ENCODE peak calls at places on chromosome 11, in seven cellular contexts. P is upper lobe of right lung; Q is suprapubic skin; K is left lung; X is mammary epithelial cell; B is stomach; C is CD8-positive, alpha-beta T cell. E is an unnamed sample.

GRCh38 chr11:35173011-35173511 is 34.1 kb downstream of the CD44 start:
- DNase-seq in C (no peak), X (no peak), P (peak; percentile 63), Q (no peak), B (peak; percentile 34), K (no peak), E (no peak)

GRCh38 chr11:36105743-36106581 is 162.1 kb downstream of the LDLRAD3 start:
- DNase-seq in Q (no peak), B (no peak), C (no peak), X (no peak), P (no peak), K (no peak), E (no peak)

GRCh38 chr11:11000546-11001283 is 142.9 kb upstream of the ZBED5 start:
- DNase-seq in P (no peak), K (no peak), B (no peak), Q (no peak), C (no peak), X (no peak), E (no peak)

GRCh38 chr11:86761978-86762377 is 38.4 kb upstream of the PRSS23 start:
- DNase-seq in B (no peak), C (no peak), P (no peak), K (no peak), X (no peak), Q (no peak), E (no peak)

GRCh38 chr11:4697583-4697982 is at the start of gene OR51E2:
- DNase-seq in P (no peak), X (peak; percentile 8), K (no peak), C (no peak), Q (no peak), B (no peak), E (no peak)

GRCh38 chr11:61111060-61111435 is 8.8 kb downstream of the CD5 start:
- DNase-seq in C (no peak), K (no peak), Q (no peak), P (no peak), X (no peak), B (no peak), E (no peak)

GRCh38 chr11:107999759-108000455 is 8.8 kb upstream of the CUL5 start:
- DNase-seq in Q (no peak), X (peak; percentile 37), C (no peak), B (no peak), K (no peak), P (no peak), E (no peak)

GRCh38 chr11:2738551-2739431 is 39.0 kb upstream of the KCNQ1OT1 start:
- DNase-seq in X (no peak), K (peak; percentile 65), C (no peak), P (no peak), B (no peak), Q (no peak), E (no peak)

GRCh38 chr11:80586464-80586863 is 1145.6 kb upstream of the TENM4 start:
- DNase-seq in P (no peak), K (no peak), C (no peak), Q (no peak), X (peak; percentile 19), B (no peak), E (no peak)

GRCh38 chr11:12376259-12376971 is 956 bp upstream of the PARVA start:
- DNase-seq in X (no peak), P (no peak), K (no peak), C (no peak), Q (no peak), B (no peak), E (no peak)

GRCh38 chr11:37747121-37747520 is 1149.1 kb upstream of the RAG2 start:
- DNase-seq in K (no peak), B (no peak), Q (no peak), X (no peak), C (no peak), P (no peak), E (no peak)

GRCh38 chr11:126748097-126748756 is 252.3 kb downstream of the KIRREL3 start:
- DNase-seq in B (no peak), X (no peak), P (peak; percentile 63), Q (no peak), K (no peak), C (no peak), E (no peak)

GRCh38 chr11:7524831-7525230 is 11.0 kb downstream of the PPFIBP2 start:
- DNase-seq in K (no peak), X (peak; percentile 30), C (no peak), P (no peak), B (no peak), Q (no peak), E (no peak)

GRCh38 chr11:993141-993540 is 43.4 kb downstream of the MUC6 start:
- DNase-seq in X (no peak), P (no peak), B (no peak), K (no peak), C (no peak), Q (no peak), E (no peak)

GRCh38 chr11:990101-990500 is 46.4 kb downstream of the MUC6 start:
- DNase-seq in X (no peak), Q (no peak), B (no peak), P (no peak), K (peak; percentile 51), C (no peak), E (no peak)

GRCh38 chr11:992577-992976 is 43.9 kb downstream of the MUC6 start:
- DNase-seq in X (no peak), B (no peak), K (no peak), C (no peak), Q (no peak), P (no peak), E (no peak)

GRCh38 chr11:991711-992307 is 44.7 kb downstream of the MUC6 start:
- DNase-seq in B (no peak), C (no peak), Q (no peak), X (no peak), K (peak; percentile 42), P (no peak), E (no peak)

DNA sequence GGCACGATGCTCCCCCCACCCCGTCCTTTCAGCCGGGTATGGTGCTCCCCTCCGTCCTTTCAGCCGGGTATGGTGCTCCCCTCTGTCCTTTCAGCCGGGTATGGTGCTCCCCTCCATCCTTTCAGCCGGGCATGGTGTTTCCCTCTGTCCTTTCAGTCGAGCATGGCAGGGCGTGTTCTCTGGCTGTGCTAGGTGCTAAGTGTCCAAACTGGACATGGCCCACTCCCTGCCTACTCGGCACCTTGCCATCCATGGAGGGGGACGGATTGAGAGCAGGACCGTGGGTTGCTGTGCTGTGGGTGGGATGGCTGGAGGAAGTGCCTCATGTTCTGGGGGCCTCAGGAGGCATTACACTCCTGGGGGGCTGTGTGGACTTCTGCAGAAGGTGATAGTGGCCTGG is 45.5 kb downstream of the MUC6 start:
- DNase-seq in Q (no peak), X (no peak), P (no peak), K (no peak), B (no peak), C (no peak), E (no peak)
- H3K36me3 ChIP-seq in Q (peaks cover 98% of the 10 kb centered on the region), X (peaks cover 4% of the 10 kb centered on the region), P (peaks cover 67% of the 10 kb centered on the region), K (peaks cover 3% of the 10 kb centered on the region), B (peaks cover 97% of the 10 kb centered on the region), C (peaks cover 42% of the 10 kb centered on the region), E (peaks cover 34% of the 10 kb centered on the region)

DNA sequence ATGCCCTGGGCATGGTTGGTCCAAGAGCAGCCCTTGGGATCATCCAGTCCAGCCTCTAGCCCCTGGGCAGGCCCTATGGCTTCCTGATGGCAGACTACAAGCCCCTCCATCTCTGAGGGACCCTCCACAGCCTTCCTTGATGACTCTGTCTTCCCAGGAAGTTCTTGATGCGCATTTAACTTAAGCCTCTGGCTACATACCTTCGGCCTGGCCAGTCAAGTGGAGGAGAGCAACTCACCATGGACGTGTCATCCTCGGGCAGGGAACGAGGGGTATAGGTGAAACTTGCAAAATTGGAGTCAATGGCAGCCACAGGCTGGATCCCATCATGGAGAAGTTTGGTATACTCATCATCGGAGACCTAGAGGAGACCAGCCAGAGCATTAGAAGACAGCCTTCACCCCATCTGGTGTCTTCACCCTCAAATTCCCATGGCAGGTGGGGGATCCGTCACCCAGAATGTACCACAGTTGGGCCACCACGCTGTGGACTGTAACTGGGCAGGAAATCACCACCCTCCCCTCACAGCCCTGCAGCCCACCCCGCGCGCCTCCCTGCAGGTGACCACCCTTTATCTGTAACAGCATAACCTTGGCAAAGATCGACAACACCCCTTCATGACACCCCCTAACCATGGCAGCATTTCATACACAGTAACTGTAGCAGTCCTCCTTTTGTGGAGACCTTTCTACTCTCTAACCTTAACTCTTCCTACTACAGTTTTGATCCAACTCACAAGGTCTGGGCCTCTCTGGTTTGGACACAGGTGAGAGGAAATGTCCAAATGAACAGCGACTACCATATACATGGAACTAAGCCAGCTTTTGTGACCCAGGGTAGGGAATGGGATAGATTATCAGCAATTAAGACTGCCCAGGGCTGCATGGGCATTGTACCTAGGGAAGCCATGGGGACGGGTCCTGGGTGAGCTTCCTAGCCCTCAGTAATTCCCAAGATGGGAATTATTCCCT is 91.7 kb downstream of the PDE2A start:
- DNase-seq in Q (no peak), K (peak; percentile 40), P (peak; percentile 48), B (no peak), X (no peak), C (no peak), E (peak; percentile 24)
- TF ChIP-seq CTCF in Q (no peak), K (no peak), P (no peak), B (no peak), X (no peak), C (no peak), E (no peak)

GRCh38 chr11:88171982-88172381 is 3.3 kb downstream of the RAB38 start:
- DNase-seq in P (no peak), C (no peak), B (no peak), Q (no peak), K (no peak), X (no peak), E (no peak)

GRCh38 chr11:88175004-88175706 is at the start of gene RAB38:
- DNase-seq in B (peak; percentile 64), C (no peak), K (peak; percentile 89), P (peak; percentile 88), X (peak; percentile 80), Q (peak; percentile 77), E (peak; percentile 82)

GRCh38 chr11:88175707-88176066 is 444 bp upstream of the RAB38 start:
- DNase-seq in C (no peak), P (no peak), X (no peak), K (no peak), Q (no peak), B (no peak), E (no peak)

GRCh38 chr11:88178211-88178610 is 3.0 kb upstream of the RAB38 start:
- DNase-seq in C (no peak), P (no peak), B (no peak), K (no peak), Q (no peak), X (no peak), E (no peak)

GRCh38 chr11:88174627-88175003 is 628 bp downstream of the RAB38 start:
- DNase-seq in P (peak; percentile 88), C (no peak), B (peak; percentile 73), K (peak; percentile 91), X (peak; percentile 93), Q (peak; percentile 79), E (peak; percentile 84)
- H3K4me3 ChIP-seq in P (peak overlapping the region; percentile 57), C (peak overlapping the region; percentile 51), B (peak overlapping the region; percentile 67), K (peak overlapping the region; percentile 38), X (peak overlapping the region; percentile 69), Q (peak overlapping the region; percentile 63), E (peak overlapping the region; percentile 49)

DNA sequence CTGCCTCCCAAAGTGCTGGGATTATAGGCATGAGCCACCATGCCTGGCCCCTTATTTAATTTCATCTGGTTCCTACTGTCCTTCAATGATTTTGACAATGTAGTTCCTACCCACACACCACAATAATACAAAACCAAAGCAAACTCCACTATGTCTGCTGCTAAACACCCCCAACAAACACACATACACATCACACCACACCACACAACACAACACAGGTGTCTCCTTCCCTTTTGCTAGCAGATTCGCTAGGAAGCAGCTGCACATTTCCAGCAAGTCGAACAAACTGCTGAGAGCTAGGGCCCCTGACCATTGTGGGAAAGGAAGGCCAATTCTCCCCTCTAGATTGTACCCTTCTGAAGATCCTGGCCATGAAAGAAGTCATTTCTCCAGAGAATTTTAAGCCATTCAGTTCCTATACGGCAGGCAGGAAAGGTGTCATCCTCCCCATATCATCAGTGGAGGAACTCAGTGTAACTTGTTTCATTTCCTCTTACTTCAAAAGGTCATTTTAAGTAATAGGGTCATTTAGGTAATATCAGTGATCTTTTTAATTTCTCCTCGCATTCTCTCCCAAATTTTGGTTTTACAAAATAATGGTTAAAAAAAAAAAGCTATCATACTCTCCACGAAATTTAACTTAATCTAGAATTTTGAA is 18.5 kb downstream of the NUMA1 start:
- DNase-seq in B (no peak), C (no peak), K (no peak), X (no peak), Q (no peak), P (no peak), E (no peak)
- H3K36me3 ChIP-seq in B (peaks cover 6% of the 10 kb centered on the region), C (no peaks in the 10 kb centered on the region), K (no peaks in the 10 kb centered on the region), X (peaks cover 6% of the 10 kb centered on the region), Q (peaks cover 10% of the 10 kb centered on the region), P (no peaks in the 10 kb centered on the region), E (peaks cover 47% of the 10 kb centered on the region)

E was measured in RWPE2.